ENCODE peak calls at places on chromosome 22, in four cellular contexts. M, U, B and Y are unnamed samples.

GRCh38 chr22:36384766-36385400 is 2.9 kb downstream of the MYH9 start:
- DNase-seq in M (no peak), U (no peak), B (no peak), Y (no peak)

GRCh38 chr22:42871146-42872050 is 14.3 kb upstream of the ARFGAP3 start:
- DNase-seq in M (no peak), U (no peak), B (no peak), Y (no peak)

GRCh38 chr22:37486224-37486845 is at the start of gene MFNG:
- DNase-seq in M (peak), U (peak), B (no peak), Y (peak)

GRCh38 chr22:48101704-48102103 is 1339.3 kb downstream of the TBC1D22A start:
- DNase-seq in M (no peak), U (no peak), B (no peak), Y (no peak)

GRCh38 chr22:21631025-21631424 is 1.2 kb upstream of the YDJC start:
- DNase-seq in M (no peak), U (peak), B (no peak), Y (no peak)

GRCh38 chr22:40857309-40857851 is 432 bp downstream of the XPNPEP3 start:
- DNase-seq in M (no peak), U (no peak), B (no peak), Y (no peak)

GRCh38 chr22:27492566-27493201 is 308.9 kb downstream of the MN1 start:
- DNase-seq in M (no peak), U (no peak), B (no peak), Y (no peak)

GRCh38 chr22:39448205-39449054 is 8.4 kb upstream of the MGAT3 start:
- DNase-seq in M (no peak), U (peak), B (no peak), Y (no peak)

GRCh38 chr22:46638601-46639431 is 18.6 kb downstream of the GRAMD4 start:
- DNase-seq in M (no peak), U (no peak), B (no peak), Y (peak)

GRCh38 chr22:37983860-37984791 is at the start of gene SOX10:
- DNase-seq in M (no peak), U (no peak), B (no peak), Y (no peak)

GRCh38 chr22:47292546-47293320 is 530.3 kb downstream of the TBC1D22A start:
- DNase-seq in M (no peak), U (no peak), B (no peak), Y (no peak)

GRCh38 chr22:20606041-20606783 is 98.8 kb downstream of the MED15 start:
- DNase-seq in M (no peak), U (peak), B (peak), Y (peak)

GRCh38 chr22:25694167-25694907 is 47.7 kb upstream of the MYO18B start:
- DNase-seq in M (no peak), U (no peak), B (no peak), Y (no peak)

GRCh38 chr22:36358533-36359171 is 29.1 kb downstream of the MYH9 start:
- DNase-seq in M (no peak), U (no peak), B (no peak), Y (no peak)

GRCh38 chr22:39727541-39727940 is 157.0 kb downstream of the CACNA1I start:
- DNase-seq in M (no peak), U (no peak), B (no peak), Y (peak)

GRCh38 chr22:26398741-26399153 is 30.3 kb upstream of the ASPHD2 start:
- DNase-seq in M (no peak), U (peak), B (peak), Y (peak)

GRCh38 chr22:32579533-32580220 is 105.1 kb downstream of the FBXO7 start:
- DNase-seq in M (no peak), U (no peak), B (no peak), Y (peak)

GRCh38 chr22:36147196-36147788 is 13.3 kb downstream of the APOL3 start:
- DNase-seq in M (no peak), U (no peak), B (no peak), Y (no peak)

GRCh38 chr22:22196833-22197477 is 47.6 kb upstream of the VPREB1 start:
- DNase-seq in M (no peak), U (no peak), B (no peak), Y (no peak)

GRCh38 chr22:28594784-28595324 is 84.8 kb downstream of the TTC28 start:
- DNase-seq in M (no peak), U (peak), B (no peak), Y (peak)

GRCh38 chr22:19968450-19968891 is 26.9 kb upstream of the TXNRD2 start:
- DNase-seq in M (no peak), U (no peak), B (no peak), Y (no peak)

GRCh38 chr22:35299217-35299716 is 427 bp upstream of the TOM1 start:
- DNase-seq in M (no peak), U (no peak), B (no peak), Y (no peak)

GRCh38 chr22:23063539-23064380 is 6.6 kb upstream of the GNAZ start:
- DNase-seq in M (no peak), U (no peak), B (no peak), Y (no peak)

GRCh38 chr22:47294222-47294532 is 531.7 kb downstream of the TBC1D22A start:
- DNase-seq in M (no peak), U (no peak), B (no peak), Y (peak)

GRCh38 chr22:37229012-37229804 is 14.9 kb downstream of the RAC2 start:
- DNase-seq in M (no peak), U (peak), B (no peak), Y (peak)

GRCh38 chr22:36180038-36180880 is 19.7 kb upstream of the APOL3 start:
- DNase-seq in M (no peak), U (peak), B (peak), Y (peak)

GRCh38 chr22:33884829-33885228 is 35.4 kb downstream of the LARGE1 start:
- DNase-seq in M (no peak), U (no peak), B (no peak), Y (no peak)

GRCh38 chr22:37178350-37179125 is 9.5 kb downstream of the C1QTNF6 start:
- DNase-seq in M (no peak), U (no peak), B (no peak), Y (no peak)

GRCh38 chr22:36853407-36854099 is 7.3 kb upstream of the NCF4 start:
- DNase-seq in M (no peak), U (peak), B (peak), Y (peak)

GRCh38 chr22:19663821-19664325 is 50.4 kb upstream of the SEPTIN5 start:
- DNase-seq in M (no peak), U (peak), B (no peak), Y (peak)

GRCh38 chr22:50737728-50738648 is at the start of gene ACR:
- DNase-seq in M (no peak), U (no peak), B (no peak), Y (no peak)

GRCh38 chr22:25764270-25765015 is 22.5 kb downstream of the MYO18B start:
- DNase-seq in M (no peak), U (no peak), B (no peak), Y (no peak)

GRCh38 chr22:19287889-19288288 is 3.6 kb downstream of the CLTCL1 start:
- DNase-seq in M (no peak), U (no peak), B (no peak), Y (peak)

GRCh38 chr22:34841321-34841901 is 224.5 kb upstream of the ISX start:
- DNase-seq in M (no peak), U (no peak), B (peak), Y (no peak)

GRCh38 chr22:32528316-32528715 is 53.7 kb downstream of the FBXO7 start:
- DNase-seq in M (no peak), U (no peak), B (no peak), Y (no peak)

GRCh38 chr22:45083659-45084305 is 74.0 kb upstream of the PHF21B start:
- DNase-seq in M (no peak), U (no peak), B (no peak), Y (peak)
- TF ChIP-seq CHD1 in M (no peak), U (no peak), B (no peak), Y (no peak)

DNA sequence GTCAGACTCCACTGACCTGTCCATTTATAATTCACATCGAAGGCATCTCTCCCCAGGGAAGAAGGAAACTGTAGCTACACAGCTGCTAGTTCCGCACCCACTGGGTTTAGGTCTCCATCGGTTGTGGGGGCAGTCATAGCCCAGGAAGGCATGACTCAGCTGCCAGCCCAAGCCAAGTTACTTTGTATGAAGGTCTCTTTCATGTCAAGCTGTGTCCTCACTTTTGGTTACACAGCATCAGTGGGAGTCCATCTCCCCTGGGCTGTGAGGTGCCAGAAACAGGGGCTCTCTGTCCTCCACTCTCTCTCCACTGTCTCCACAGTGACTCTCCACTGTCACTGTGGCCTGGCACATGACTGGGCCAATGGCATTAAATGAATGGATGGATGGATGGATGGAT is 585.2 kb downstream of the BRD1 start:
- DNase-seq in M (no peak), U (no peak), B (no peak), Y (no peak)
- TF ChIP-seq CHD1 in M (no peak), U (no peak), B (no peak), Y (no peak)

DNA sequence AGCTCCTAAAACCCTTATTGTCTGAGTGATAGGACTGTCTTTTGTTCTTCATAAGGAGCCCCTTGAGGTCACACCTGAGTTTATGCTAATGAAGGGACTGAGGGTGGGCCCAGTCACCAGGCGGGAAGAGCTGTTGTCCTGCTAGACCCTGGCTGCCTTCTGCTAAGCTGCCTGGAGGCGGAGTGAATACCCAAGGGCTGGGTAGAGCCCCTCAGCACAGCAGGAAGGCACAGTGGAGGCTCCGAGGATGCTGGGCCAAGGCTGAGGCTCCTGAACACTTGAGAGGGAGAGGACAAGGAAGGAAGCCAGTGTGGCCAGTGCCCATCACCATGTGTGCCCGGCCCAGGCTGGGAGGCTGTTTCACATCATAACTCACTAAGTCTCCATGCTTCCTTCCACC is 4.9 kb upstream of the PHF21B start:
- DNase-seq in M (no peak), U (no peak), B (no peak), Y (no peak)
- TF ChIP-seq CHD1 in M (no peak), U (no peak), B (no peak), Y (no peak)

GRCh38 chr22:44225091-44225689 is 44.5 kb downstream of the PARVG start:
- DNase-seq in M (no peak), U (no peak), B (no peak), Y (no peak)

GRCh38 chr22:44225812-44226211 is 45.1 kb downstream of the PARVG start:
- DNase-seq in M (no peak), U (no peak), B (no peak), Y (no peak)

GRCh38 chr22:44221710-44222475 is 41.2 kb downstream of the PARVG start:
- DNase-seq in M (no peak), U (no peak), B (no peak), Y (no peak)

GRCh38 chr22:44220727-44221680 is 40.3 kb downstream of the PARVG start:
- DNase-seq in M (no peak), U (no peak), B (no peak), Y (no peak)

DNA sequence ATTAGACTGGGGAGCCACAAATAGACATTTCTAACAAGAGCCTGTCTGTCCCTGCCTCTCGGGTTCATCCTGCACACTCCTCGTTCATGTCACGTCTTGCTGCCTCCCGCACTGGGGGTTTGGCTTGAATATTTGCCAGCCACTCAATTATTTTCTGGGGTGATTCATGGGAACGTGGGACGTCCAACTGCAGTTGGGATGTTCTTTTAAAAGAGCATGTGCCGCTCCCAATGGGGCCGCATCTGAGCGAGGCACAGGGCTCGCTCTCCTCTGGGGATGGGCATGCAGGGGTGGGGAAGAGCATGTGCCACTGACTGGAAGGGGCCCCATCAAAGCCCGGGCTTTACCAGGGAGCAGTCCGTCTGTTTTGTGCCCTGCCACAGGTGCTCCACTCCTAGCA is 43.4 kb downstream of the PARVG start:
- DNase-seq in M (no peak), U (no peak), B (no peak), Y (no peak)
- TF ChIP-seq CHD1 in M (no peak), U (no peak), B (no peak), Y (no peak)

GRCh38 chr22:30385913-30386312 is 1.3 kb downstream of the RNF215 start:
- DNase-seq in M (no peak), U (no peak), B (no peak), Y (no peak)

GRCh38 chr22:30383061-30383460 is 4.2 kb downstream of the RNF215 start:
- DNase-seq in M (no peak), U (no peak), B (no peak), Y (no peak)

GRCh38 chr22:30380011-30380410 is 7.2 kb downstream of the RNF215 start:
- DNase-seq in M (no peak), U (no peak), B (no peak), Y (no peak)

GRCh38 chr22:30381250-30381649 is 6.0 kb downstream of the RNF215 start:
- DNase-seq in M (no peak), U (no peak), B (no peak), Y (no peak)

GRCh38 chr22:30382340-30382739 is 4.9 kb downstream of the RNF215 start:
- DNase-seq in M (no peak), U (no peak), B (no peak), Y (no peak)
- TF ChIP-seq CHD1 in M (no peak), U (no peak), B (no peak), Y (no peak)